ENCODE peak calls at places on chromosomes 12 and 14, in ten cellular contexts. L is GM23338, T is uterus, P is left ventricle myocardium inferior, M is fibroblast of pulmonary artery, J is neural progenitor cell, I is foreskin keratinocyte, Y is fibroblast of villous mesenchyme, E is tibial nerve, W is astrocyte of the spinal cord. F is an unnamed sample.

GRCh38 chr12:128820723-128821432 is 2.9 kb downstream of the SLC15A4 start:
- DNase-seq in E (peak), Y (peak), T (no peak), W (no peak), L (no peak), J (no peak), P (peak), I (no peak), M (no peak), F (no peak)

GRCh38 chr12:89864419-89864818 is 155.8 kb upstream of the ATP2B1 start:
- DNase-seq in J (no peak), P (no peak), I (no peak), W (no peak), E (no peak), L (peak), T (no peak), M (no peak), Y (no peak), F (no peak)

GRCh38 chr14:96205059-96205993 is 687 bp downstream of the BDKRB2 start:
- DNase-seq in J (no peak), T (no peak), Y (no peak), W (no peak), E (no peak), P (no peak), I (peak), L (no peak), M (no peak), F (no peak)

GRCh38 chr14:77005559-77005958 is 22.9 kb downstream of the IRF2BPL start:
- DNase-seq in M (no peak), L (no peak), W (no peak), E (no peak), P (no peak), T (no peak), Y (no peak), I (no peak), J (no peak), F (no peak)

GRCh38 chr14:50064993-50065392 is 51.4 kb downstream of the VCPKMT start:
- DNase-seq in P (no peak), L (no peak), T (no peak), W (peak), M (no peak), E (peak), I (no peak), J (no peak), Y (peak), F (peak)

GRCh38 chr12:50110762-50111416 is 1.1 kb upstream of the COX14 start:
- DNase-seq in I (no peak), J (peak), P (peak), L (peak), Y (peak), W (no peak), M (no peak), E (no peak), T (peak), F (peak)

GRCh38 chr12:113154351-113154973 is 4.9 kb downstream of the CFAP73 start:
- DNase-seq in E (no peak), W (no peak), Y (peak), P (no peak), M (peak), T (no peak), L (peak), J (peak), I (no peak), F (peak)

GRCh38 chr14:23385840-23386657 is 9.2 kb downstream of the CMTM5 start:
- DNase-seq in E (no peak), J (no peak), W (no peak), I (no peak), M (no peak), L (peak), Y (no peak), P (no peak), T (no peak), F (no peak)

GRCh38 chr12:121287267-121287954 is 9.1 kb downstream of the CAMKK2 start:
- DNase-seq in E (no peak), L (no peak), I (no peak), P (no peak), T (no peak), J (no peak), W (peak), Y (peak), M (peak), F (peak)

DNA sequence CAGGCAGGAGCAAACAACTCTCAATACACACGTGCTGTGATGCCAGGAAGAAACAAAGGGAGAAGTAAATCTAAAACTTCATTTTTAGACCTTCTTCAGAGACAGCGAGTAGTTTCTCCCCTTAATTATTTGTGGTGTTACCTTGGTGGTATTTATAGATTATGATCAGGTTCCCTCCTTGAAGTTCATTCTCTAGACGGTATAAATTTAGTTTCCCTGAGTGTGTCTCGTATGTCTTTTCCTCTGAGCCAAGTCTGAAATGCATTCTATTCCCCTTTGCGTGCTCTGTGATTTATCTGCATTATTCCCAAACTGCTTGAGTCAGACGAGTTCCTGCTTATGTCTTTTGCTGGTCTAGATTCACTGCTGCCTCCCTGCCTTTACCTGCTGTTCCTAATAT is 65.2 kb downstream of the TRHDE start:
- DNase-seq in M (no peak), W (no peak), E (no peak), I (no peak), Y (no peak), T (no peak), P (no peak), J (no peak), L (no peak), F (no peak)
- TF ChIP-seq CTCF in M (no peak), W (no peak), E (no peak), I (no peak), Y (no peak), T (no peak), P (no peak), J (no peak), L (no peak), F (no peak)

DNA sequence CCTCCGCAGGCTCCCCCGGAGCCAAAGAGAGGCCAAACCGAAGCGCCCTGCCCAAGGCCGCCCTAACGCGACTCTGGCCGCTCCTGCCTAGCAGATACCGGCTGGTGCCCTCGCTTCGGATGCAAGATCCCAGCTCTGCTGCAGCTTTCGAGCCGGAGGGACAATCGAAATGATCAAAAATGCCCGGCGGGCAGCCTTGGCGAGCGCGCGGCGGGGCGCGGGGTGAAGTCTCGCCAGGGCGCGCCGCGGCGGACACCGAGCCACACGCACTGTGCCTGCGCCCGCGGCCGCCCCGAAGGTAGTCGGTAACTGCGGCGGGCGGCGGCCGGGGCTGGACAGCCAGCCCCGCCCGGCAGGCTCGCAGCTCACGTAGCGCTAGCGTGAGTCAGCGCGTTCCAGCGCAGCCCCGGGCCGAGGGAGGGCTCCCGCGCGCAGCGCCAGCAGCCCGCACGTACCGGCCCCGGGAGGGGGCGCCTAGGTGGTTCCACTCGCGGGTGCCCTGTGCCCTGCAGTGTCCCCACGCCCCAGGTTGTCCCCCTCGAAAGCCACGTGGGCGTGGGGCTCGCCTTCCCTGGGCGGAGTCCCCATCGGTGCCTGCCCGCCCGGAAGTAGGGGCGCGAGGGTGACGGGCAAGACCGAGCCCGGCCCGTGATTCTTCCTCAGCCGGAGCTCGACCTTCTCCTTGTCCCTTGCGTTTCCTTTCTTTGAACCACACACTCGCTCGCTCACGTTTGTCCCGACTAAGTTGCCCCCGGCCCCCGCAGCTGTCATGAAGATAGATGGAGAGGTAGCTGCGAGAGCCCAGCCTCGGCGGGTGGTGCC is 109.3 kb upstream of the EGLN3 start:
- DNase-seq in E (peak), W (peak), I (no peak), P (peak), Y (peak), T (peak), L (peak), M (peak), J (peak), F (peak)
- TF ChIP-seq CTCF in E (no peak), W (peak), I (peak), P (peak), Y (peak), T (peak), L (no peak), M (no peak), J (peak), F (peak)

DNA sequence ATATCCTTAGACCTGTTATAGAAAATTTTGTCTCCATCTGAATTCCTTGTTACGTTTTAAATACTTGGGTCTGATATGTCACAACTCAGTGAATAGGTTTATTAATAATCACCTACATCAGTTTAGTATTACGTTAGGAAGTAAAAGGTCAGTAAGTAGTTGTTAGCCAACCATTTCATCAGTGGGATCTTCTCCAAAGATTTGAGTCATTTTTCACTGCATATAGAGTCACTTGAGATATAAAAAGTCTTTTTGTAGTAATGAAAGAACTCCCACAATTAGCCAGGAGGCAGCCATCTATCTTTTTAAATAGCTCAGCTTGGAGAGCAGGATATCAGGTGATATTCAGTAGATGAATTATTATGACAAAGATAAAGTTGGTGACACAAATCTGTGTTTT is 309.2 kb downstream of the PDZRN4 start:
- DNase-seq in T (no peak), Y (no peak), W (no peak), I (no peak), M (no peak), L (no peak), P (no peak), E (no peak), J (no peak), F (no peak)
- TF ChIP-seq CTCF in T (no peak), Y (no peak), W (no peak), I (no peak), M (no peak), L (no peak), P (no peak), E (no peak), J (no peak), F (no peak)

GRCh38 chr14:31403707-31404106 is 16.6 kb downstream of the HEATR5A start:
- DNase-seq in Y (no peak), I (no peak), E (no peak), P (no peak), W (no peak), T (no peak), J (no peak), M (no peak), L (no peak), F (no peak)

GRCh38 chr14:31402764-31403163 is 17.6 kb downstream of the HEATR5A start:
- DNase-seq in L (peak), T (no peak), W (no peak), I (no peak), J (no peak), Y (no peak), P (no peak), E (no peak), M (no peak), F (no peak)

GRCh38 chr14:31405599-31406251 is 14.6 kb downstream of the HEATR5A start:
- DNase-seq in T (no peak), J (no peak), L (no peak), E (no peak), Y (no peak), P (no peak), M (no peak), I (no peak), W (no peak), F (no peak)

GRCh38 chr14:31408421-31408820 is 11.9 kb downstream of the HEATR5A start:
- DNase-seq in I (no peak), J (no peak), Y (no peak), L (no peak), M (no peak), W (no peak), E (no peak), T (no peak), P (no peak), F (no peak)

DNA sequence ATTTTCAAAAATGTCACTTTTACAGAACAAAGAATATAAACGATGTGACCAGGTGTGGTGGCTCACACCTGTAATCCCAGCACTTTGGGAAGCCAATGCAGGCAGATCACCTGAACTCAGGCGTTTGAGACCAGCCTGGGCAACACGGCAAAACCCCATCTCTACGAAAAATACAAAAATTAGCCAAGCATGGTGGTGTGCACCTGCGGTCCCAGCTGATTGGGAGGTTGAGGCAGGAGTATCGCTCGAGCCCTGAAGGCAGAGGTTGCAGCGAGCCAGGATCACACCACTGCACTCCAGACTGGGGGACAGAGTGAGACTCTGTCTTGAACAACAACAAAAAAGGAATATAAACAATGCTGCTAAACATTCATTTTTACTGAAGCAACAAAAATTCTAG is 15.2 kb downstream of the HEATR5A start:
- DNase-seq in Y (no peak), W (no peak), J (no peak), T (no peak), I (no peak), M (no peak), P (no peak), E (no peak), L (no peak), F (no peak)
- TF ChIP-seq CTCF in Y (no peak), W (no peak), J (no peak), T (no peak), I (no peak), M (no peak), P (no peak), E (no peak), L (no peak), F (no peak)

DNA sequence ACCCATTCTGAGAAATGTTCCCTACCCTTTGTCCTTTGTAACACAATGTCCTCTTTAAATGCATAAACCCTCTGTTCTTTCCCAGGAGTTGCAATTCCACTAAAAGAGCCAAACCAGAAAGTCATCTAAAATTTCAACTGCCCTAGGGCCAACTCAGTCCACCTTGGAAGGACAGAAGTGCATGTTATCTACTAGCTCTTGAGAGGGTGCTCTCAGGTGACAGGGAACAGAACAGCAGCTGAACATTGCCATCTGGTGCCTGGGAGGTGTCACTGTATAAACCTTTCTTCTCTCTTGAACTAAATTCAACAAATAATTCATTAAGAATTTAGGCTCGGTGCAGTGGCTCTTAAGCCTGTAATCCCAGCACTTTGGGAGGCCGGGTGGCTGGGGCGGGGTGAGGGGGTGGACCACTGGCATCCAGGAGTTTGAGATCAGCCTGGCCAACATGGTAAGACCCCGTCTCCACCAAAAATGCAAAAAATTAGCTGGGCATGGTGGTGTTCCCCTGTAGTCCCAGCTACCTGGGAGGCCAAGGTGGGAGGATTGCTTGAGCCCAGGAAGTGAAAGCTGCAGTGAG is 10.3 kb upstream of the FERMT2 start:
- DNase-seq in P (peak), J (peak), E (peak), M (peak), L (peak), I (peak), Y (peak), W (peak), T (peak), F (peak)
- TF ChIP-seq CTCF in P (peak), J (peak), E (peak), M (peak), L (peak), I (peak), Y (peak), W (peak), T (peak), F (peak)

DNA sequence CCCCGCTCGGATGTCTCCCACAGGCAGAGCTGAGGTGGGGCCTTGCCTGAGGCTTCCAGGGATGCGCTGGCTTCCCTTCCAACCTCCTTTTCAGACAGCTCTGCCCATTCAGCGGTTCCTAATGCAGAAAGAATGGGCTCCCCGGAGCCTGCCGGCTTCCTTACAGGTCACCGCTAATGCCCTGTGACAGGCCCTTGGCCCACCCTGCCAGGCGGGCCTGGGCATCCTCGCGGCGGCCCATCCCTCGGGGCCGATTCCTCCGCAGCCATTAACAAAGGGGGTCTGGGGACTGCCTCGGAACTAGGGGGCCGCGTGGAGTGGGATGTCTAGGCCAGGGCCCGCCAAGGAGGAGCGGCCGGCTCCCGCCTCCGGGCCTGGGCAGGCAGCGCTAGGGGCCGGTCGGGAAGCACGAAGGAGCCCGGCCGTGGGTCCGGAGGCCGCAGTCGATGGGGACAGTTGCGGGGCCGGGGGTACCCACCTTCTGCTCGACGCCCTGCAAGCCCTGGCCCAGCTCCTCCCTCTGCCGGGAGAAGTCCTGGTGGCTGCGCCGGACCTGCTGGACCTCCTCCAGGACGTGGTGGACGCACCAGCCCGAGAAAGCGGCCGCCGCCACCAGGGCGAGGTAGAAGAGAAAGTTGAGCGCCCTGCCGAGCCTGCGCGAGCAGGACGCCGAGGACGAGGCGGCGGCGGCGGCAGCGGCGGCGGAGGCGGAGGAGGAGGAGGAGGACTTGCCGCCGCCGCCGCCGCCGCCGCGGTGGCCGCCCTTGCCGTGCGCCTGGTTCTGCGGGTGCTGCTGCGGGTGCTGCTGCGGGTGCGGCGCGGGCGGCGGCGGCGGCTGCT is 709 bp downstream of the CKAP4 start:
- DNase-seq in T (peak), P (peak), Y (peak), E (peak), M (peak), W (peak), I (no peak), J (peak), L (peak), F (peak)
- TF ChIP-seq CTCF in T (no peak), P (peak), Y (peak), E (no peak), M (no peak), W (no peak), I (no peak), J (no peak), L (no peak), F (peak)

F was measured in fibroblast of the aortic adventitia.